ENCODE peak calls at places on chromosome X, in five cellular contexts. Q is RWPE1, R is bronchial epithelial cell, M is NCI-H2227 treated with DMSO at 0.1 percent for 48 hours, N is esophagus muscularis mucosa. I is an unnamed sample.
A peak's percentile ranks its signal among the peaks of the same experiment; 100 is the strongest.

GRCh38 chrX:31429915-31430314 is 358.1 kb upstream of the FTHL17 start:
- DNase-seq in R (no peak), N (no peak), Q (no peak), M (no peak), I (no peak)

GRCh38 chrX:10972731-10973130 is 138.4 kb upstream of the HCCS start:
- DNase-seq in M (no peak), R (no peak), N (no peak), Q (no peak), I (no peak)

GRCh38 chrX:84339507-84340364 is 151.7 kb upstream of the RPS6KA6 start:
- DNase-seq in N (no peak), M (no peak), Q (peak; percentile 1), R (peak; percentile 20), I (no peak)

GRCh38 chrX:38232287-38232686 is 11.6 kb upstream of the SRPX start:
- DNase-seq in N (no peak), M (no peak), Q (no peak), R (peak; percentile 63), I (no peak)

GRCh38 chrX:23631136-23631535 is 36.2 kb upstream of the PRDX4 start:
- DNase-seq in N (no peak), M (no peak), R (no peak), Q (no peak), I (no peak)

GRCh38 chrX:47958943-47959342 is 44.8 kb downstream of the ZNF182 start:
- DNase-seq in R (peak; percentile 1), N (no peak), M (no peak), Q (no peak), I (peak; percentile 8)

GRCh38 chrX:28177202-28177601 is 196.0 kb upstream of the DCAF8L1 start:
- DNase-seq in R (peak; percentile 7), N (no peak), M (no peak), Q (peak; percentile 0), I (peak; percentile 25)

GRCh38 chrX:65331371-65331770 is 203.2 kb downstream of the LAS1L start:
- DNase-seq in R (no peak), N (no peak), M (no peak), Q (no peak), I (no peak)

GRCh38 chrX:34654939-34655338 is 2.1 kb downstream of the TMEM47 start:
- DNase-seq in R (no peak), Q (no peak), M (no peak), N (no peak), I (no peak)

I was measured in NT2/D1.